ENCODE peak calls at places on chromosome 17, in four cellular contexts. N is HepG2, Z is right lobe of liver, P is K562. V is an unnamed sample.

GRCh38 chr17:55344514-55344997 is 77.1 kb downstream of the MMD start:
- ATAC-seq in N (no peak), P (peak; percentile 88), Z (no peak), V (no peak)

GRCh38 chr17:7477392-7478275 is 1.8 kb downstream of the ZBTB4 start:
- ATAC-seq in N (peak; percentile 26), Z (peak; percentile 13), P (peak; percentile 32), V (peak; percentile 34)

GRCh38 chr17:50372222-50372621 is 762 bp downstream of the MRPL27 start:
- ATAC-seq in P (peak; percentile 37), N (peak; percentile 11), Z (no peak), V (no peak)

GRCh38 chr17:37438141-37438540 is 31.5 kb downstream of the TADA2A start:
- ATAC-seq in P (no peak), N (no peak), Z (no peak), V (no peak)

GRCh38 chr17:45168991-45169752 is 7.5 kb downstream of the HEXIM2 start:
- ATAC-seq in Z (no peak), P (no peak), N (no peak), V (no peak)

GRCh38 chr17:19678581-19679418 is 30.2 kb downstream of the ALDH3A2 start:
- ATAC-seq in P (no peak), Z (peak; percentile 52), N (peak; percentile 11), V (no peak)

GRCh38 chr17:15404116-15404730 is 62.8 kb upstream of the TEKT3 start:
- ATAC-seq in P (no peak), Z (no peak), N (peak; percentile 55), V (no peak)

GRCh38 chr17:44192750-44193149 is 6.0 kb downstream of the TMUB2 start:
- ATAC-seq in Z (no peak), P (no peak), N (peak; percentile 4), V (no peak)

GRCh38 chr17:4973431-4973830 is 5.8 kb upstream of the SPAG7 start:
- ATAC-seq in N (no peak), Z (peak; percentile 7), P (no peak), V (no peak)

DNA sequence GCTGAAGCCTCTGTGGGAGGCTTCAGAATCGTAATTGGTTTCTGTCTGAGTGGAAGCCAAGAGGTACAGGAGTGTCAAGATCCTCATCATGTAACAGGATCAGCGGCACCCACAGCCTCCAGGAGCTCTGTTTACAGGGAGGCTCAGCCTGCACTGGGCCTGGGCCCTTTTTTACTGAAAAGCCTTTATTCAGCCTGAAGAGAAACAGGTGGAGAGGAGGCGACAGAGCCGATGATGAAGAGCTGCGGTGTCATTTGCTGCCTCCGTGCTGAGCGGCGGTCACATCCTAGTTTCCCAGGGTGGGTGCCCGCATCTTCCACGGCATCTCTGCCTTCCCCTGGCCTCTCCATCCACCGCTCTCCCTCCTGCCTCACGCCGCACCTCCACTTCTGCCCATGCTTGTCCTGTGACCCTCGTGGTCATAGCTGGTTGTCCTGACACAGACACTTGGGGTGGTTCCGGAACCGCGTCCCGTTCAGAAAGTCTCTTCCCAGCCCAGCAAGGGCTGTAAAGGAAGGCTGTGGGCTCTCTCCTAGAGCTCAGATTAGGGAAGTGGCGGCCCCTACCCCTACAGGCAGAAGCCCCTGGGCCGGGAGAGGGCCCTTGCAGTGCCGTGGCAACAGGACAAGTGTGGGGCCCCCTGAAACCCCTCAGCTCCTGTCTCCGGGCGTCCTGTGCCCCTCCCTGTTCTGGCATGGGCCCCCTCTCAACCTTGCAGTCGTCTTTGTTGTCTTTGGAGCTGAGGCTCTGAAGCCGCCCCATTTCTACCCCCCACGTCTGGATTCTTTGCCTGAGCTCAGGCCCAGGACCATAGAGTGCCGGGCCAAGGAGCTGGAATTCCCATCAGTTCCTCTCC is 53.9 kb upstream of the CHMP6 start:
- ATAC-seq in Z (no peak), P (no peak), N (no peak), V (no peak)
- H3K4me1 ChIP-seq in Z (no peaks in the 10 kb centered on the region), P (peaks cover 7% of the 10 kb centered on the region), N (no peaks in the 10 kb centered on the region), V (peaks cover 13% of the 10 kb centered on the region)

GRCh38 chr17:2401426-2402221 is 764 bp upstream of the MNT start:
- ATAC-seq in P (peak; percentile 67), Z (peak; percentile 66), N (peak; percentile 57), V (peak; percentile 68)
- TF ChIP-seq POLR2A in P (peak; percentile 61), Z (no peak), N (peak; percentile 64), V (no peak)

GRCh38 chr17:76718516-76718915 is 7.8 kb upstream of the MXRA7 start:
- ATAC-seq in P (no peak), Z (no peak), N (no peak), V (no peak)
- H3K36me3 ChIP-seq in P (peaks cover 92% of the 10 kb centered on the region), Z (peaks cover 10% of the 10 kb centered on the region), N (peaks cover 88% of the 10 kb centered on the region), V (peaks cover 94% of the 10 kb centered on the region)

GRCh38 chr17:48472485-48473281 is 42.7 kb upstream of the SKAP1 start:
- ATAC-seq in N (no peak), Z (peak; percentile 30), P (peak; percentile 33), V (no peak)

GRCh38 chr17:48470388-48471034 is 40.5 kb upstream of the SKAP1 start:
- ATAC-seq in N (no peak), Z (no peak), P (no peak), V (no peak)

GRCh38 chr17:48469227-48469626 is 39.2 kb upstream of the SKAP1 start:
- ATAC-seq in N (no peak), Z (no peak), P (no peak), V (no peak)

GRCh38 chr17:48468299-48468698 is 38.3 kb upstream of the SKAP1 start:
- ATAC-seq in P (no peak), N (no peak), Z (no peak), V (no peak)

GRCh38 chr17:48471807-48472484 is 41.9 kb upstream of the SKAP1 start:
- ATAC-seq in N (no peak), Z (no peak), P (no peak), V (no peak)
- H3K4me1 ChIP-seq in N (no peaks in the 10 kb centered on the region), Z (no peaks in the 10 kb centered on the region), P (no peaks in the 10 kb centered on the region), V (no peaks in the 10 kb centered on the region)

GRCh38 chr17:81926451-81927144 is 937 bp downstream of the MAFG start:
- ATAC-seq in P (peak; percentile 6), Z (peak; percentile 71), N (peak; percentile 76), V (peak; percentile 61)

GRCh38 chr17:81928497-81929252 is 1.1 kb upstream of the MAFG start:
- ATAC-seq in N (peak; percentile 11), Z (no peak), P (peak; percentile 0), V (no peak)

GRCh38 chr17:81929253-81930141 is 2.0 kb upstream of the MAFG start:
- ATAC-seq in Z (no peak), N (no peak), P (no peak), V (no peak)

GRCh38 chr17:81927145-81927652 is 336 bp downstream of the MAFG start:
- ATAC-seq in N (no peak), P (no peak), Z (no peak), V (peak; percentile 27)

DNA sequence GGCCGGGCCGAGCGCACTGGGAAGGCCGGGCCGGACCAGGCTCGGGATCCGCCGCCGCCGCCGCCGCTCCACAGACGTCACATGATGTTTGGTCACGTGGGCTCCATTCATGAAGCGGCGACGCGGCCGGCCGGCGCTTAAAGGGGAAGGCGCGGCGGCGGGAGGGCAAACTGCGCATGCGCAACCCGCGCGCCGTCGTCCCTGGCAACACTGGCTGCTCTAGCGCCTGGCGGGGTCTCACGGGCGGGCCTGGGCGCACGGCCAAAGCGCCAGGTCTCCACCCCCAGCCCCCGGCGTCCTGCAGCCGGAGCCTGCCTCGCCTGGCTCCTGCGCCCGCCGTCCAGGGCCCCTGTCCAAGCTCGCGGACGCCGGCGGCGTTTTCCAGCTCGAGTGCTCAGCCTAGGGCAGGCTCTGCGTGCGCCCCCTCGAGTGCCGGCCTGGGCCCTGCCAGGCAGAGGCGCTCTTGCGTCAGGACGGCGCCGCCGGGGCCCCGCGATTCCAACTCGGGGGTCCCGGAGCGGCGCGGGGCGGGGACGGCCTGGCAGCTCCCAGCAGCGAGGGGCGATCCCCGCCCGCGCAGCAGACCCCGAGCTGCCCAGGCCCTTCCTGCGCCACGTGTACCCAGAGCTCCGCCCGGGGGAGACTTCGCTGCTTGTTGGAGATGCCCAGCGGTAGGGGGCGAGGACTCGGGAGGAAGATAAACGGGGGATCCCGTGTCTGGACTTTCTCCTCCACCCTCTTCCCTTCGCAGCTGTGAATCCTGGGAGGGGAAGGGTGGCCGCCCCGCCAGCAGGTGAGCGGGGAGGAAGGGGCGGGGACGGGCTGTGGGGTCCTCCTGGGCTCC is at the start of gene MAFG:
- ATAC-seq in P (peak; percentile 47), Z (peak; percentile 31), N (peak; percentile 46), V (peak; percentile 79)
- TF ChIP-seq POLR2A in P (no peak), Z (peak; percentile 67), N (peak; percentile 31), V (peak; percentile 64)

GRCh38 chr17:18240449-18240848 is 15.0 kb downstream of the LLGL1 start:
- ATAC-seq in N (no peak), Z (no peak), P (no peak), V (no peak)
- H3K36me3 ChIP-seq in N (peaks cover 14% of the 10 kb centered on the region), Z (no peaks in the 10 kb centered on the region), P (peaks cover 8% of the 10 kb centered on the region), V (peaks cover 98% of the 10 kb centered on the region)

GRCh38 chr17:1180958-1181768 is 1.4 kb upstream of the ABR start:
- ATAC-seq in N (peak; percentile 23), P (no peak), Z (no peak), V (no peak)

GRCh38 chr17:1180434-1180742 is 607 bp upstream of the ABR start:
- ATAC-seq in Z (no peak), P (no peak), N (no peak), V (no peak)

GRCh38 chr17:1182831-1183578 is 3.2 kb upstream of the ABR start:
- ATAC-seq in N (no peak), Z (no peak), P (no peak), V (no peak)

GRCh38 chr17:1179635-1180433 is at the start of gene ABR:
- ATAC-seq in N (no peak), P (peak; percentile 77), Z (peak; percentile 45), V (peak; percentile 73)

DNA sequence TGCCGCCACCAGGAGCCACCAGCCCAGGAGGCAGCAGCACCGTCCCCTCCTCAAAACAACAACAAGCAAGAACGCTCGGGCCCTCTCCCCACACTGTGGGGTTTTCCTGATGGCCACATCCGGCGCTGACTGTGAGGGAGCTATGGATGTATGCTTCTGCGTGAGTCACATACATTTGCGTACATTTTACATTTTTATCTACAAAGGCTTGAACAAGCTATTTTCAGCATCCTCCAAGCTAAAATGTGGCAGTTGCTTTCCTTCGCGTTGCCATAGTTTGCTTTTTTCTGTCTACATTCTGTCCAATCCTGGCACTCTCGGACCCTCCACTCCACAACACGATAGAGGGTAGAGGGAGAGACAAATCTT is 2.0 kb upstream of the ABR start:
- ATAC-seq in N (peak; percentile 29), P (no peak), Z (no peak), V (no peak)
- H3K4me1 ChIP-seq in N (peaks cover 3% of the 10 kb centered on the region), P (peaks cover 19% of the 10 kb centered on the region), Z (peaks cover under 1% of the 10 kb centered on the region), V (peaks cover 27% of the 10 kb centered on the region)